ENCODE peak calls at places on chromosome 10, in five cellular contexts. One of them, this sample, is unnamed.

GRCh38 chr10:80459047-80459865 is 5.1 kb downstream of the TSPAN14 start:
- DNase-seq in A549: no peak
- DNase-seq in upper lobe of right lung: peak; percentile 90
- DNase-seq in pancreas: peak; percentile 26
- DNase-seq in epithelial cell of esophagus: peak; percentile 74
- DNase-seq in this sample: peak; percentile 71

GRCh38 chr10:27948191-27948590 is 50.7 kb downstream of the ODAD2 start:
- DNase-seq in pancreas: no peak
- DNase-seq in upper lobe of right lung: no peak
- DNase-seq in epithelial cell of esophagus: no peak
- DNase-seq in A549: no peak
- DNase-seq in this sample: no peak

GRCh38 chr10:37754538-37755323 is 102.7 kb downstream of the ZNF248 start:
- DNase-seq in epithelial cell of esophagus: peak; percentile 50
- DNase-seq in pancreas: peak; percentile 17
- DNase-seq in A549: peak; percentile 72
- DNase-seq in upper lobe of right lung: no peak
- DNase-seq in this sample: peak; percentile 27

GRCh38 chr10:96346295-96346694 is 12.5 kb downstream of the OPALIN start:
- DNase-seq in pancreas: no peak
- DNase-seq in epithelial cell of esophagus: no peak
- DNase-seq in A549: no peak
- DNase-seq in upper lobe of right lung: no peak
- DNase-seq in this sample: no peak

GRCh38 chr10:35447693-35448407 is 111.5 kb downstream of the CCNY start:
- DNase-seq in pancreas: peak; percentile 21
- DNase-seq in A549: peak; percentile 53
- DNase-seq in epithelial cell of esophagus: peak; percentile 65
- DNase-seq in upper lobe of right lung: no peak
- DNase-seq in this sample: no peak

GRCh38 chr10:111481271-111482073 is 404.6 kb downstream of the ADRA2A start:
- DNase-seq in A549: peak; percentile 21
- DNase-seq in pancreas: no peak
- DNase-seq in upper lobe of right lung: no peak
- DNase-seq in epithelial cell of esophagus: peak; percentile 46
- DNase-seq in this sample: no peak

GRCh38 chr10:31745612-31746376 is 182.8 kb downstream of the ARHGAP12 start:
- DNase-seq in A549: peak; percentile 41
- DNase-seq in upper lobe of right lung: no peak
- DNase-seq in pancreas: no peak
- DNase-seq in epithelial cell of esophagus: peak; percentile 97
- DNase-seq in this sample: no peak

GRCh38 chr10:103691723-103692380 is 163.5 kb downstream of the SH3PXD2A start:
- DNase-seq in pancreas: no peak
- DNase-seq in upper lobe of right lung: no peak
- DNase-seq in epithelial cell of esophagus: no peak
- DNase-seq in A549: no peak
- DNase-seq in this sample: peak; percentile 76

GRCh38 chr10:35353805-35354204 is 17.5 kb downstream of the CCNY start:
- DNase-seq in epithelial cell of esophagus: peak; percentile 75
- DNase-seq in upper lobe of right lung: no peak
- DNase-seq in A549: no peak
- DNase-seq in pancreas: no peak
- DNase-seq in this sample: no peak

GRCh38 chr10:11509036-11509435 is 102.4 kb downstream of the USP6NL start:
- DNase-seq in epithelial cell of esophagus: no peak
- DNase-seq in pancreas: no peak
- DNase-seq in upper lobe of right lung: no peak
- DNase-seq in A549: no peak
- DNase-seq in this sample: no peak

GRCh38 chr10:130339911-130340310 is 203.7 kb downstream of the GLRX3 start:
- DNase-seq in A549: no peak
- DNase-seq in epithelial cell of esophagus: no peak
- DNase-seq in upper lobe of right lung: no peak
- DNase-seq in pancreas: no peak
- DNase-seq in this sample: no peak

GRCh38 chr10:7408003-7408493 is 2.8 kb downstream of the SFMBT2 start:
- DNase-seq in A549: peak; percentile 16
- DNase-seq in pancreas: peak; percentile 11
- DNase-seq in epithelial cell of esophagus: no peak
- DNase-seq in upper lobe of right lung: peak; percentile 78
- DNase-seq in this sample: peak; percentile 66

GRCh38 chr10:105807930-105808587 is 1167.0 kb downstream of the SORCS3 start:
- DNase-seq in A549: no peak
- DNase-seq in epithelial cell of esophagus: no peak
- DNase-seq in upper lobe of right lung: no peak
- DNase-seq in pancreas: no peak
- DNase-seq in this sample: no peak

GRCh38 chr10:45354261-45354660 is 19.8 kb upstream of the ALOX5 start:
- DNase-seq in pancreas: no peak
- DNase-seq in upper lobe of right lung: peak; percentile 72
- DNase-seq in epithelial cell of esophagus: no peak
- DNase-seq in A549: no peak
- DNase-seq in this sample: no peak

GRCh38 chr10:77547651-77548050 is 90.0 kb downstream of the KCNMA1 start:
- DNase-seq in pancreas: no peak
- DNase-seq in epithelial cell of esophagus: no peak
- DNase-seq in upper lobe of right lung: no peak
- DNase-seq in A549: no peak
- DNase-seq in this sample: no peak

DNA sequence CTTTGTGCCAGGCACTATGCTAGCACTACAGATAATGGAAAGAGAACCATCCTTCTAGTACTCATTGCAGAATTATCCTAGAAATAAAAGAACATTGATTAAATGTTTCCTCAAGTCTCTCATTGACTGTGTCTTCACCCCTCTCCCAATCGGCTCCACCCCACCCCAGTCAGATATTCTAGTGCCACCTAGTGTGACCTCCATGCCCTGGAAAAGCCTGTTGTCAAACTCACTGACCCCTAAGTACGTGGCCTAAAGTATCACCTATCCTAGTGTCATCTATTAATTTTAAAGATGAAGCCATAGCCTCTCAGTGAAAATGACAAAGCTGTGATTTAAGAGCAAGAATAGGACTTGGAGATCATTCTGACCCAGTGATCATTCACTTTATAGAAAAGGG is 26.3 kb downstream of the LGI1 start:
- DNase-seq in A549: no peak
- DNase-seq in epithelial cell of esophagus: no peak
- DNase-seq in pancreas: no peak
- DNase-seq in upper lobe of right lung: no peak
- DNase-seq in this sample: no peak
- TF ChIP-seq CTCF in A549: no peak
- TF ChIP-seq CTCF in epithelial cell of esophagus: no peak
- TF ChIP-seq CTCF in pancreas: no peak
- TF ChIP-seq CTCF in upper lobe of right lung: no peak
- TF ChIP-seq CTCF in this sample: no peak

GRCh38 chr10:128952856-128953255 is 514.2 kb upstream of the MGMT start:
- DNase-seq in pancreas: no peak
- DNase-seq in epithelial cell of esophagus: no peak
- DNase-seq in upper lobe of right lung: no peak
- DNase-seq in A549: no peak
- DNase-seq in this sample: no peak
- TF ChIP-seq CTCF in pancreas: no peak
- TF ChIP-seq CTCF in epithelial cell of esophagus: no peak
- TF ChIP-seq CTCF in upper lobe of right lung: no peak
- TF ChIP-seq CTCF in A549: no peak
- TF ChIP-seq CTCF in this sample: no peak

GRCh38 chr10:133166828-133167692 is 7.0 kb downstream of the KNDC1 start:
- DNase-seq in upper lobe of right lung: no peak
- DNase-seq in epithelial cell of esophagus: no peak
- DNase-seq in pancreas: no peak
- DNase-seq in A549: no peak
- DNase-seq in this sample: no peak

GRCh38 chr10:133163889-133164815 is 4.1 kb downstream of the KNDC1 start:
- DNase-seq in upper lobe of right lung: peak; percentile 80
- DNase-seq in pancreas: no peak
- DNase-seq in A549: no peak
- DNase-seq in epithelial cell of esophagus: no peak
- DNase-seq in this sample: no peak

GRCh38 chr10:133164816-133165555 is 5.0 kb downstream of the KNDC1 start:
- DNase-seq in pancreas: no peak
- DNase-seq in epithelial cell of esophagus: no peak
- DNase-seq in upper lobe of right lung: no peak
- DNase-seq in A549: no peak
- DNase-seq in this sample: no peak

GRCh38 chr10:133166504-133166827 is 6.4 kb downstream of the KNDC1 start:
- DNase-seq in epithelial cell of esophagus: no peak
- DNase-seq in upper lobe of right lung: no peak
- DNase-seq in A549: no peak
- DNase-seq in pancreas: no peak
- DNase-seq in this sample: no peak

GRCh38 chr10:133165556-133166503 is 5.8 kb downstream of the KNDC1 start:
- DNase-seq in epithelial cell of esophagus: no peak
- DNase-seq in pancreas: no peak
- DNase-seq in A549: no peak
- DNase-seq in upper lobe of right lung: no peak
- DNase-seq in this sample: no peak
- TF ChIP-seq CTCF in epithelial cell of esophagus: no peak
- TF ChIP-seq CTCF in pancreas: no peak
- TF ChIP-seq CTCF in A549: no peak
- TF ChIP-seq CTCF in upper lobe of right lung: no peak
- TF ChIP-seq CTCF in this sample: no peak

GRCh38 chr10:61664985-61665384 is 2.3 kb downstream of the CABCOCO1 start:
- DNase-seq in upper lobe of right lung: no peak
- DNase-seq in pancreas: no peak
- DNase-seq in A549: no peak
- DNase-seq in epithelial cell of esophagus: no peak
- DNase-seq in this sample: no peak

GRCh38 chr10:61663466-61663865 is 737 bp downstream of the CABCOCO1 start:
- DNase-seq in epithelial cell of esophagus: no peak
- DNase-seq in pancreas: no peak
- DNase-seq in upper lobe of right lung: no peak
- DNase-seq in A549: no peak
- DNase-seq in this sample: no peak

DNA sequence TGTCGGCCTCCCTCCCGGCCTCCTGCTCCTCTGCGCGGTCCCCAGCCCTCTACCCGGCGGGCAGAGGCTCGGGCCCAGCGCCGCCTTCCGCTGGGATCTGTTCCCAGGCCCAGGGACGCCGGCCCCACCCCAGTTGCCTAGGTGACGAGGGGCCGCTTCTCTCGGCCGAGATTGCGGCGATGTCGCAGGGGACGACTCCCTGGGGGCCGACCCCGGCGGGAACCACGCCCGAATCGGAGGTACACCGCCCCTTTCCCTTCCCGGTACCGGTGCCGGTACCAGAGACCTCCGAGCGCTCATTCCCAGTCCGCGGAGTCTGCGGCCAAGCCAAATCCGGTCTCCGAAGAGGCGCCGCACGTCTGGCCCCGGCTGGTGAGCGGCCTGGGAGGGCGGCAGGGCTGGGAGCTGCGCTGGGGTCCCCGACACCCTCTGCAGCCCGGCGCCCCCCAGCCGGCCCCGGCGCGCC is at the start of gene CABCOCO1:
- DNase-seq in epithelial cell of esophagus: peak; percentile 48
- DNase-seq in upper lobe of right lung: peak; percentile 88
- DNase-seq in A549: peak; percentile 84
- DNase-seq in pancreas: peak; percentile 47
- DNase-seq in this sample: no peak
- TF ChIP-seq CTCF in epithelial cell of esophagus: peak; percentile 17
- TF ChIP-seq CTCF in upper lobe of right lung: peak; percentile 16
- TF ChIP-seq CTCF in A549: peak; percentile 21
- TF ChIP-seq CTCF in pancreas: no peak
- TF ChIP-seq CTCF in this sample: no peak

GRCh38 chr10:93916257-93917063 is 22.7 kb downstream of the SLC35G1 start:
- DNase-seq in A549: peak; percentile 58
- DNase-seq in upper lobe of right lung: no peak
- DNase-seq in epithelial cell of esophagus: peak; percentile 54
- DNase-seq in pancreas: no peak
- DNase-seq in this sample: peak; percentile 12
- TF ChIP-seq CTCF in A549: peak; percentile 87
- TF ChIP-seq CTCF in upper lobe of right lung: peak; percentile 58
- TF ChIP-seq CTCF in epithelial cell of esophagus: peak; percentile 62
- TF ChIP-seq CTCF in pancreas: peak; percentile 35
- TF ChIP-seq CTCF in this sample: peak; percentile 15

This sample was measured in GM20000.